ENCODE peak calls at places on chromosomes 2 and 18, in five cellular contexts. K, W, I, E and R are unnamed samples.

GRCh38 chr2:152166633-152167032 is 8.9 kb downstream of the STAM2 start:
- DNase-seq in K (no peak), W (no peak), I (no peak), E (no peak), R (no peak)

GRCh38 chr2:41483221-41483620 is 564.6 kb upstream of the PKDCC start:
- DNase-seq in K (no peak), W (no peak), I (no peak), E (no peak), R (no peak)

GRCh38 chr2:148273158-148273691 is 252.3 kb downstream of the MBD5 start:
- DNase-seq in K (no peak), W (no peak), I (no peak), E (no peak), R (no peak)

GRCh38 chr2:197071213-197071612 is 144.7 kb upstream of the PGAP1 start:
- DNase-seq in K (no peak), W (no peak), I (no peak), E (no peak), R (no peak)

GRCh38 chr2:236685979-236686520 is 116.4 kb downstream of the ACKR3 start:
- DNase-seq in K (no peak), W (no peak), I (no peak), E (no peak), R (no peak)

GRCh38 chr2:19503406-19503805 is 145.0 kb upstream of the OSR1 start:
- DNase-seq in K (no peak), W (no peak), I (no peak), E (no peak), R (no peak)

GRCh38 chr2:32825291-32825712 is 121.5 kb upstream of the LTBP1 start:
- DNase-seq in K (peak; percentile 1), W (no peak), I (no peak), E (peak; percentile 44), R (no peak)

GRCh38 chr2:98027955-98028593 is 32.3 kb upstream of the TMEM131 start:
- DNase-seq in K (no peak), W (no peak), I (no peak), E (no peak), R (peak; percentile 91)

GRCh38 chr2:127577973-127578372 is 42.5 kb downstream of the MYO7B start:
- DNase-seq in K (no peak), W (no peak), I (no peak), E (no peak), R (no peak)

GRCh38 chr18:25230658-25231326 is 121.2 kb downstream of the ZNF521 start:
- DNase-seq in K (no peak), W (no peak), I (no peak), E (peak; percentile 76), R (no peak)

GRCh38 chr2:10868021-10868420 is 43.7 kb upstream of the KCNF1 start:
- DNase-seq in K (no peak), W (no peak), I (no peak), E (no peak), R (no peak)

GRCh38 chr2:156399224-156399949 is 36.8 kb upstream of the GPD2 start:
- DNase-seq in K (no peak), W (peak; percentile 34), I (no peak), E (no peak), R (no peak)

GRCh38 chr2:206876176-206876575 is 63.1 kb upstream of the CPO start:
- DNase-seq in K (no peak), W (no peak), I (no peak), E (no peak), R (no peak)

GRCh38 chr2:163713534-163714311 is 22.1 kb downstream of the FIGN start:
- DNase-seq in K (no peak), W (peak; percentile 28), I (no peak), E (no peak), R (no peak)